ENCODE peak calls at places on chromosomes 2 and 18, in four cellular contexts. O, D, K and H are unnamed samples.

GRCh38 chr2:240395896-240396622 is 39.4 kb upstream of the GPC1 start:
- DNase-seq in O (peak; percentile 62), D (no peak), K (no peak), H (peak; percentile 66)

GRCh38 chr18:2850816-2851215 is 4.0 kb downstream of the EMILIN2 start:
- DNase-seq in O (no peak), D (no peak), K (no peak), H (no peak)

GRCh38 chr2:201130524-201131186 is 14.7 kb downstream of the CFLAR start:
- DNase-seq in O (no peak), D (no peak), K (peak; percentile 91), H (peak; percentile 92)

GRCh38 chr2:229270551-229271410 is at the start of gene PID1:
- DNase-seq in O (peak; percentile 75), D (peak; percentile 72), K (peak; percentile 5), H (peak; percentile 92)

GRCh38 chr18:8084160-8084559 is 517.0 kb downstream of the PTPRM start:
- DNase-seq in O (no peak), D (peak; percentile 44), K (peak; percentile 46), H (peak; percentile 42)

GRCh38 chr18:38047820-38048219 is 482.2 kb upstream of the CELF4 start:
- DNase-seq in O (no peak), D (no peak), K (no peak), H (no peak)

GRCh38 chr2:101223814-101224231 is 28.9 kb upstream of the CNOT11 start:
- DNase-seq in O (no peak), D (no peak), K (no peak), H (peak; percentile 66)

GRCh38 chr2:188170356-188170755 is 121.3 kb upstream of the GULP1 start:
- DNase-seq in O (no peak), D (no peak), K (no peak), H (no peak)

GRCh38 chr2:100418563-100418962 is 1.1 kb upstream of the CHST10 start:
- DNase-seq in O (no peak), D (no peak), K (no peak), H (no peak)

GRCh38 chr2:241673797-241674725 is 12.6 kb downstream of the DTYMK start:
- DNase-seq in O (no peak), D (no peak), K (no peak), H (peak; percentile 88)

GRCh38 chr2:46119453-46119852 is 177.8 kb upstream of the EPAS1 start:
- DNase-seq in O (no peak), D (no peak), K (no peak), H (no peak)